ENCODE peak calls at places on chromosomes 12 and 14, in eight cellular contexts. One of them, this sample, is unnamed.

GRCh38 chr12:12428961-12429657 is 72.2 kb downstream of the BORCS5 start:
- DNase-seq in adrenal gland: no peak
- DNase-seq in right lobe of liver: no peak
- DNase-seq in tibial nerve: no peak
- DNase-seq in GM12878: no peak
- DNase-seq in A549: no peak
- DNase-seq in IMR-90: no peak
- DNase-seq in HCT116: no peak
- DNase-seq in this sample: no peak

GRCh38 chr12:24366514-24366913 is 417.0 kb upstream of the SOX5 start:
- DNase-seq in adrenal gland: no peak
- DNase-seq in right lobe of liver: no peak
- DNase-seq in tibial nerve: no peak
- DNase-seq in GM12878: no peak
- DNase-seq in A549: no peak
- DNase-seq in IMR-90: no peak
- DNase-seq in HCT116: no peak
- DNase-seq in this sample: no peak

GRCh38 chr12:57389033-57389432 is 41.8 kb downstream of the R3HDM2 start:
- DNase-seq in adrenal gland: no peak
- DNase-seq in right lobe of liver: no peak
- DNase-seq in tibial nerve: no peak
- DNase-seq in GM12878: no peak
- DNase-seq in A549: peak; percentile 81
- DNase-seq in IMR-90: peak; percentile 95
- DNase-seq in HCT116: peak; percentile 10
- DNase-seq in this sample: no peak

GRCh38 chr14:102586420-102587119 is 5.9 kb upstream of the RCOR1 start:
- DNase-seq in adrenal gland: no peak
- DNase-seq in right lobe of liver: no peak
- DNase-seq in tibial nerve: no peak
- DNase-seq in GM12878: no peak
- DNase-seq in A549: no peak
- DNase-seq in IMR-90: peak; percentile 73
- DNase-seq in HCT116: no peak
- DNase-seq in this sample: no peak

GRCh38 chr12:6542209-6543009 is 8.1 kb downstream of the GAPDH start:
- DNase-seq in adrenal gland: no peak
- DNase-seq in right lobe of liver: peak; percentile 77
- DNase-seq in tibial nerve: no peak
- DNase-seq in GM12878: no peak
- DNase-seq in A549: peak; percentile 60
- DNase-seq in IMR-90: no peak
- DNase-seq in HCT116: no peak
- DNase-seq in this sample: no peak

GRCh38 chr14:54312166-54312801 is 84.5 kb upstream of the CDKN3 start:
- DNase-seq in adrenal gland: no peak
- DNase-seq in right lobe of liver: no peak
- DNase-seq in tibial nerve: no peak
- DNase-seq in GM12878: no peak
- DNase-seq in A549: peak; percentile 40
- DNase-seq in IMR-90: peak; percentile 85
- DNase-seq in HCT116: peak; percentile 62
- DNase-seq in this sample: no peak

GRCh38 chr14:91381801-91382670 is 35.6 kb downstream of the CCDC88C start:
- DNase-seq in adrenal gland: no peak
- DNase-seq in right lobe of liver: no peak
- DNase-seq in tibial nerve: no peak
- DNase-seq in GM12878: no peak
- DNase-seq in A549: no peak
- DNase-seq in IMR-90: no peak
- DNase-seq in HCT116: no peak
- DNase-seq in this sample: no peak

GRCh38 chr14:93035917-93036651 is 79.6 kb downstream of the ITPK1 start:
- DNase-seq in adrenal gland: peak; percentile 59
- DNase-seq in right lobe of liver: no peak
- DNase-seq in tibial nerve: no peak
- DNase-seq in GM12878: no peak
- DNase-seq in A549: peak; percentile 61
- DNase-seq in IMR-90: no peak
- DNase-seq in HCT116: no peak
- DNase-seq in this sample: peak; percentile 28

GRCh38 chr14:76768201-76768656 is 7.0 kb downstream of the VASH1 start:
- DNase-seq in adrenal gland: peak; percentile 64
- DNase-seq in right lobe of liver: peak; percentile 74
- DNase-seq in tibial nerve: no peak
- DNase-seq in GM12878: peak; percentile 47
- DNase-seq in A549: no peak
- DNase-seq in IMR-90: no peak
- DNase-seq in HCT116: no peak
- DNase-seq in this sample: peak; percentile 31

GRCh38 chr12:65051196-65051595 is 69.9 kb downstream of the WIF1 start:
- DNase-seq in adrenal gland: no peak
- DNase-seq in right lobe of liver: no peak
- DNase-seq in tibial nerve: no peak
- DNase-seq in GM12878: no peak
- DNase-seq in A549: no peak
- DNase-seq in IMR-90: no peak
- DNase-seq in HCT116: no peak
- DNase-seq in this sample: no peak

GRCh38 chr14:60838601-60839000 is 104.0 kb downstream of the MNAT1 start:
- DNase-seq in adrenal gland: no peak
- DNase-seq in right lobe of liver: no peak
- DNase-seq in tibial nerve: no peak
- DNase-seq in GM12878: no peak
- DNase-seq in A549: no peak
- DNase-seq in IMR-90: no peak
- DNase-seq in HCT116: no peak
- DNase-seq in this sample: no peak

GRCh38 chr12:80064269-80064668 is 35.1 kb upstream of the OTOGL start:
- DNase-seq in adrenal gland: no peak
- DNase-seq in right lobe of liver: no peak
- DNase-seq in tibial nerve: no peak
- DNase-seq in GM12878: no peak
- DNase-seq in A549: no peak
- DNase-seq in IMR-90: peak; percentile 92
- DNase-seq in HCT116: no peak
- DNase-seq in this sample: no peak

GRCh38 chr14:77654001-77654431 is 37.6 kb upstream of the SPTLC2 start:
- DNase-seq in adrenal gland: no peak
- DNase-seq in right lobe of liver: no peak
- DNase-seq in tibial nerve: no peak
- DNase-seq in GM12878: no peak
- DNase-seq in A549: no peak
- DNase-seq in IMR-90: no peak
- DNase-seq in HCT116: no peak
- DNase-seq in this sample: no peak

GRCh38 chr12:74449872-74450271 is 87.8 kb upstream of the ATXN7L3B start:
- DNase-seq in adrenal gland: no peak
- DNase-seq in right lobe of liver: no peak
- DNase-seq in tibial nerve: no peak
- DNase-seq in GM12878: no peak
- DNase-seq in A549: no peak
- DNase-seq in IMR-90: peak; percentile 71
- DNase-seq in HCT116: peak; percentile 21
- DNase-seq in this sample: no peak

GRCh38 chr12:123813349-123813748 is 51.2 kb downstream of the DNAH10 start:
- DNase-seq in adrenal gland: no peak
- DNase-seq in right lobe of liver: no peak
- DNase-seq in tibial nerve: no peak
- DNase-seq in GM12878: no peak
- DNase-seq in A549: no peak
- DNase-seq in IMR-90: peak; percentile 12
- DNase-seq in HCT116: no peak
- DNase-seq in this sample: no peak

GRCh38 chr12:92339198-92339821 is 193.7 kb upstream of the BTG1 start:
- DNase-seq in adrenal gland: no peak
- DNase-seq in right lobe of liver: no peak
- DNase-seq in tibial nerve: no peak
- DNase-seq in GM12878: no peak
- DNase-seq in A549: no peak
- DNase-seq in IMR-90: no peak
- DNase-seq in HCT116: no peak
- DNase-seq in this sample: no peak

GRCh38 chr12:92340441-92341332 is 195.0 kb upstream of the BTG1 start:
- DNase-seq in adrenal gland: no peak
- DNase-seq in right lobe of liver: no peak
- DNase-seq in tibial nerve: no peak
- DNase-seq in GM12878: no peak
- DNase-seq in A549: no peak
- DNase-seq in IMR-90: no peak
- DNase-seq in HCT116: no peak
- DNase-seq in this sample: no peak

GRCh38 chr12:92342574-92342973 is 196.9 kb upstream of the BTG1 start:
- DNase-seq in adrenal gland: peak; percentile 28
- DNase-seq in right lobe of liver: no peak
- DNase-seq in tibial nerve: no peak
- DNase-seq in GM12878: no peak
- DNase-seq in A549: no peak
- DNase-seq in IMR-90: no peak
- DNase-seq in HCT116: no peak
- DNase-seq in this sample: no peak

GRCh38 chr12:92340003-92340402 is 194.4 kb upstream of the BTG1 start:
- DNase-seq in adrenal gland: no peak
- DNase-seq in right lobe of liver: no peak
- DNase-seq in tibial nerve: no peak
- DNase-seq in GM12878: no peak
- DNase-seq in A549: no peak
- DNase-seq in IMR-90: no peak
- DNase-seq in HCT116: no peak
- DNase-seq in this sample: no peak

DNA sequence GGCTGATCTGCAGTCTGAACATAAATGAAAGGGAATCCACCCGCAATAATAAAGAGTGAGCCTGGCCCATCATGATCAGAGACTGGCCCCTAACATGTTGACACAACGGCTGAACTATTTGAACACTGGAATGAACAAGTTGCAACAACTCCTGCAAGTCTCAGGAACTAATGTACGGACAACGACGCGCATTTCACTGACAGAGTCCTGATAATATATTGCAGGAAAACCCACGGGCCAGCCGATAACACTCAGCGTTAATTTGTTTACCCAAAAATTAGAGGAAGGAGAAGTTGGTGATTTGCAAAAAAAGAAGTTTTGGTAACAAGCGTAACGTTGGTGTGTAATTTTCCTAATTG is 195.7 kb upstream of the BTG1 start:
- DNase-seq in adrenal gland: no peak
- DNase-seq in right lobe of liver: no peak
- DNase-seq in tibial nerve: no peak
- DNase-seq in GM12878: no peak
- DNase-seq in A549: no peak
- DNase-seq in IMR-90: no peak
- DNase-seq in HCT116: no peak
- DNase-seq in this sample: no peak
- H3K4me3 ChIP-seq in adrenal gland: no peak overlapping the region
- H3K4me3 ChIP-seq in right lobe of liver: no peak overlapping the region
- H3K4me3 ChIP-seq in tibial nerve: no peak overlapping the region
- H3K4me3 ChIP-seq in GM12878: peak overlapping the region; percentile 46
- H3K4me3 ChIP-seq in A549: no peak overlapping the region
- H3K4me3 ChIP-seq in IMR-90: no peak overlapping the region
- H3K4me3 ChIP-seq in HCT116: no peak overlapping the region
- H3K4me3 ChIP-seq in this sample: no peak overlapping the region

DNA sequence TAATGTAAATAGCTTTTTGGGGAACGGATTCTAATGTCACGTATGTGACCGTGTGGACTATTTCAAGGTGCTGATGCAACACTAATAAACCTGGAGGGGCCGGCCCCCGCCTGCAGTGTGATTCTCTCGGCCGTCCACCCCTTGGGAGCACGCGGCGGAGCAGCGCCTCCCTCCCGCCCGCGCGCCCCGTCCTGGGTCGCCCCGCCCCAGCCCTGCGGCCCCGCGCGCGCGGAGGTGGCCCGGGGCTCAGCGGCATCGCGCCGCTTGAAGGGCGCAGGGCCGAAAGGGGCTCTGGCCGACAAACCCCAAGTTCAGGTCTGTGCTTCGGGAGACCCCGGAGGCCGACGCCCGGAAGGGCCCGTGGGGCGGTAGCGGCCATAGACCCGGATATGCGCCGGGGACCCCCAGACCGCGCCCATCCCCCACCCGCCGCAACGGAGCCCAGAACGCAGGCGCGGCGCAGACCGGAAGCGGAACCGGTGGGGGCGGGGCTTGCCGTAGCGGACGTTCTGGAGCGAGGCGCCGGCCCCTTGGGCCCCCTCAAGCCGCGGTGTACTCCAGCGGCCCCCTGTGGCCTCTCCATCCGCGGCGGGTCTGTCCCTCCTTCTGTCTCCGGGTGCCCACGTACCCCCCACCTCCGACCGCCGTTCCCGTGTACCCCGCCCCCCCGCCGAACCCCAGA is at the start of gene TEX22:
- DNase-seq in adrenal gland: peak; percentile 87
- DNase-seq in right lobe of liver: peak; percentile 90
- DNase-seq in tibial nerve: peak; percentile 82
- DNase-seq in GM12878: peak; percentile 41
- DNase-seq in A549: peak; percentile 80
- DNase-seq in IMR-90: peak; percentile 64
- DNase-seq in HCT116: peak; percentile 31
- DNase-seq in this sample: peak; percentile 88
- TF ChIP-seq POLR2A in adrenal gland: no peak
- TF ChIP-seq POLR2A in right lobe of liver: peak; percentile 66
- TF ChIP-seq POLR2A in tibial nerve: peak; percentile 32
- TF ChIP-seq POLR2A in GM12878: peak; percentile 84
- TF ChIP-seq POLR2A in A549: peak; percentile 37
- TF ChIP-seq POLR2A in IMR-90: peak; percentile 72
- TF ChIP-seq POLR2A in HCT116: peak; percentile 75
- TF ChIP-seq POLR2A in this sample: peak; percentile 74

GRCh38 chr12:68807576-68808387 is at the start of gene MDM2:
- DNase-seq in adrenal gland: peak; percentile 96
- DNase-seq in right lobe of liver: peak; percentile 98
- DNase-seq in tibial nerve: peak; percentile 87
- DNase-seq in GM12878: peak; percentile 94
- DNase-seq in A549: peak; percentile 97
- DNase-seq in IMR-90: peak; percentile 81
- DNase-seq in HCT116: peak; percentile 77
- DNase-seq in this sample: peak; percentile 96
- H3K4me3 ChIP-seq in adrenal gland: peak within 1 kb of the TSS; percentile 74
- H3K4me3 ChIP-seq in right lobe of liver: peak within 1 kb of the TSS; percentile 70
- H3K4me3 ChIP-seq in tibial nerve: peak within 1 kb of the TSS; percentile 99
- H3K4me3 ChIP-seq in GM12878: peak within 1 kb of the TSS; percentile 83
- H3K4me3 ChIP-seq in A549: peak within 1 kb of the TSS; percentile 88
- H3K4me3 ChIP-seq in IMR-90: peak within 1 kb of the TSS; percentile 96
- H3K4me3 ChIP-seq in HCT116: peak within 1 kb of the TSS; percentile 95
- H3K4me3 ChIP-seq in this sample: peak within 1 kb of the TSS; percentile 83

DNA sequence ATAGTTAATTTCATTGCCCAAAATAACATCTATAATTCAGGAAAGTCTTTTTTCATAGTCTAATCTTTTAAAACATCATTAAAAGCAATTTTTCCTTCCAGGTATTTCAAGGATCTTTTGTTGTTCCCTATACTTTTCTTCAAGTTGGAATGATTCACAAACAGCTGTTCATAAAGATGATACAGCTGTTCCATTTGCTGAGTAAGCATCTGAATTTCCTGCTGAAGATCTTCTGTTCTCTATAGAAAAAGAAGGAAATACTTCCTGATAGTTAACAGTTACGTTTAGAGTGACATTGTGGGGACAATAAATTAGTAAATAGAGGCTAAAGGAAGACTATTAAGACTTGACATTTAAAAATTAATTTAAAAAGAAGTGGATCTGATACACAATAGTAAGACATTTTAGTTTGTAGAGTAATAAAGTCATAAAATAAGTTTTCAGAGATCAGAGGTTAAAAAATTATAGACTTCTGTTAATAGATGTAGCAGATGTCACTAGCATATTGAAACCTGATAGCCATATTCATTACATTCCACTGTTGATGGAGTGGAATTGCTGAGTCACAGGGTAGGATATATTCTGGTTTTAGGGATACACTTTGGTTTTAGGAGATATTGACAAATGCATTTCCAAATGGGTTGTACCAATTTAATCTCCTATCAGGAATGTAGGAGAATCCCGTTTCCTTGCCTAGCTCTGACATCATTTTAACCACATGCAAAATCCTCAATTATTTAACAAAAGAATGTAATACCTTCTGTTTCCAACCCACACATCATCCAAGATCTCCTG is 30.5 kb upstream of the ESR2 start:
- DNase-seq in adrenal gland: no peak
- DNase-seq in right lobe of liver: no peak
- DNase-seq in tibial nerve: no peak
- DNase-seq in GM12878: no peak
- DNase-seq in A549: no peak
- DNase-seq in IMR-90: peak; percentile 56
- DNase-seq in HCT116: no peak
- DNase-seq in this sample: no peak
- TF ChIP-seq POLR2A in adrenal gland: no peak
- TF ChIP-seq POLR2A in right lobe of liver: no peak
- TF ChIP-seq POLR2A in tibial nerve: no peak
- TF ChIP-seq POLR2A in GM12878: no peak
- TF ChIP-seq POLR2A in A549: no peak
- TF ChIP-seq POLR2A in IMR-90: no peak
- TF ChIP-seq POLR2A in HCT116: no peak
- TF ChIP-seq POLR2A in this sample: no peak